ENCODE peak calls at places on chromosomes 3 and 15, in six cellular contexts. F, I, Y, J, S and M are unnamed samples.

GRCh38 chr3:115279939-115280338 is 132.9 kb upstream of the ZBTB20 start:
- DNase-seq in F (no peak), I (no peak), Y (no peak), J (no peak), S (no peak), M (no peak)

GRCh38 chr3:127909646-127910045 is 5.4 kb upstream of the KBTBD12 start:
- DNase-seq in F (no peak), I (no peak), Y (no peak), J (no peak), S (no peak), M (no peak)

GRCh38 chr15:49674370-49674769 is 53.5 kb downstream of the DTWD1 start:
- DNase-seq in F (no peak), I (no peak), Y (no peak), J (no peak), S (no peak), M (no peak)

GRCh38 chr3:111915905-111916304 is 56.8 kb downstream of the PHLDB2 start:
- DNase-seq in F (no peak), I (no peak), Y (no peak), J (no peak), S (no peak), M (no peak)

GRCh38 chr15:21261396-21261964 is 178.8 kb downstream of the POTEB3 start:
- DNase-seq in F (no peak), I (no peak), Y (no peak), J (no peak), S (no peak), M (no peak)

GRCh38 chr3:147409143-147410121 is at the start of gene ZIC1:
- DNase-seq in F (no peak), I (no peak), Y (no peak), J (no peak), S (no peak), M (no peak)

GRCh38 chr3:49333091-49333490 is 6.8 kb downstream of the USP4 start:
- DNase-seq in F (no peak), I (no peak), Y (no peak), J (no peak), S (no peak), M (no peak)

GRCh38 chr15:22811640-22812039 is 25.2 kb downstream of the NIPA1 start:
- DNase-seq in F (no peak), I (peak), Y (no peak), J (peak), S (peak), M (no peak)

GRCh38 chr15:101669744-101670143 is 17.6 kb upstream of the TM2D3 start:
- DNase-seq in F (no peak), I (no peak), Y (no peak), J (no peak), S (no peak), M (no peak)

GRCh38 chr3:150823277-150823676 is 60.3 kb upstream of the SIAH2 start:
- DNase-seq in F (no peak), I (no peak), Y (no peak), J (no peak), S (no peak), M (no peak)

GRCh38 chr15:82970078-82970686 is 15.8 kb upstream of the RAMAC start:
- DNase-seq in F (no peak), I (no peak), Y (no peak), J (no peak), S (no peak), M (no peak)

GRCh38 chr3:39892068-39892467 is 82.7 kb downstream of the MYRIP start:
- DNase-seq in F (no peak), I (no peak), Y (no peak), J (no peak), S (no peak), M (no peak)

GRCh38 chr15:70741677-70742293 is 21.6 kb downstream of the UACA start:
- DNase-seq in F (no peak), I (peak), Y (no peak), J (peak), S (no peak), M (no peak)

GRCh38 chr3:124832782-124833709 is 54.1 kb downstream of the ITGB5 start:
- DNase-seq in F (no peak), I (no peak), Y (peak), J (peak), S (no peak), M (no peak)

GRCh38 chr3:4099607-4100006 is 203.6 kb upstream of the SETMAR start:
- DNase-seq in F (no peak), I (no peak), Y (no peak), J (no peak), S (no peak), M (no peak)

GRCh38 chr15:72116680-72117447 is 1.1 kb downstream of the MYO9A start:
- DNase-seq in F (peak), I (peak), Y (no peak), J (peak), S (no peak), M (no peak)

GRCh38 chr3:29453278-29453961 is 172.5 kb downstream of the RBMS3 start:
- DNase-seq in F (no peak), I (peak), Y (no peak), J (no peak), S (no peak), M (no peak)

GRCh38 chr3:99348451-99348850 is 289.9 kb upstream of the COL8A1 start:
- DNase-seq in F (no peak), I (peak), Y (no peak), J (no peak), S (no peak), M (no peak)

GRCh38 chr15:71003314-71003713 is 110.7 kb downstream of the LRRC49 start:
- DNase-seq in F (no peak), I (no peak), Y (no peak), J (no peak), S (no peak), M (no peak)

GRCh38 chr3:154304116-154304786 is 20.0 kb downstream of the DHX36 start:
- DNase-seq in F (no peak), I (no peak), Y (no peak), J (no peak), S (no peak), M (no peak)

GRCh38 chr3:101036213-101036618 is 43.0 kb upstream of the ABI3BP start:
- DNase-seq in F (no peak), I (peak), Y (peak), J (peak), S (no peak), M (no peak)

GRCh38 chr3:59327324-59327939 is 277.6 kb upstream of the CFAP20DC start:
- DNase-seq in F (no peak), I (no peak), Y (no peak), J (no peak), S (no peak), M (no peak)

GRCh38 chr3:169241575-169241927 is 422.0 kb downstream of the MECOM start:
- DNase-seq in F (no peak), I (peak), Y (no peak), J (peak), S (no peak), M (no peak)

GRCh38 chr3:24288538-24289236 is 206.0 kb downstream of the THRB start:
- DNase-seq in F (no peak), I (no peak), Y (no peak), J (no peak), S (no peak), M (no peak)

GRCh38 chr3:3847994-3848970 is 49.1 kb downstream of the LRRN1 start:
- DNase-seq in F (no peak), I (no peak), Y (no peak), J (no peak), S (no peak), M (no peak)